ENCODE peak calls at places on chromosomes 3 and 15, in four cellular contexts. One of them, this sample, is unnamed.

GRCh38 chr15:61205427-61205826 is 23.7 kb downstream of the RORA start:
- DNase-seq in ACHN: no peak
- DNase-seq in KG1: no peak
- DNase-seq in effector memory CD8-positive, alpha-beta T cell: no peak
- DNase-seq in this sample: no peak

GRCh38 chr3:48993834-48994233 is 3.8 kb downstream of the P4HTM start:
- DNase-seq in KG1: no peak
- DNase-seq in effector memory CD8-positive, alpha-beta T cell: no peak
- DNase-seq in ACHN: no peak
- DNase-seq in this sample: no peak

GRCh38 chr3:138348107-138348949 is at the start of gene MRAS:
- DNase-seq in effector memory CD8-positive, alpha-beta T cell: no peak
- DNase-seq in KG1: no peak
- DNase-seq in ACHN: peak
- DNase-seq in this sample: no peak

GRCh38 chr3:139537795-139538538 is 1.6 kb downstream of the RBP1 start:
- DNase-seq in ACHN: no peak
- DNase-seq in effector memory CD8-positive, alpha-beta T cell: no peak
- DNase-seq in KG1: no peak
- DNase-seq in this sample: no peak

GRCh38 chr3:146780251-146780650 is 175.1 kb upstream of the PLSCR5 start:
- DNase-seq in effector memory CD8-positive, alpha-beta T cell: no peak
- DNase-seq in ACHN: no peak
- DNase-seq in KG1: no peak
- DNase-seq in this sample: no peak

GRCh38 chr3:74592359-74592758 is 22.1 kb downstream of the CNTN3 start:
- DNase-seq in effector memory CD8-positive, alpha-beta T cell: no peak
- DNase-seq in KG1: peak
- DNase-seq in ACHN: no peak
- DNase-seq in this sample: no peak

GRCh38 chr3:161268601-161269000 is 47.5 kb downstream of the NMD3 start:
- DNase-seq in ACHN: no peak
- DNase-seq in effector memory CD8-positive, alpha-beta T cell: no peak
- DNase-seq in KG1: no peak
- DNase-seq in this sample: no peak

GRCh38 chr3:150292891-150293290 is 115.2 kb upstream of the TSC22D2 start:
- DNase-seq in ACHN: no peak
- DNase-seq in effector memory CD8-positive, alpha-beta T cell: no peak
- DNase-seq in KG1: no peak
- DNase-seq in this sample: no peak

GRCh38 chr3:129316121-129317013 is 37.7 kb downstream of the HMCES start:
- DNase-seq in KG1: peak
- DNase-seq in effector memory CD8-positive, alpha-beta T cell: peak
- DNase-seq in ACHN: peak
- DNase-seq in this sample: peak

GRCh38 chr15:32956006-32956405 is 238.2 kb downstream of the GREM1 start:
- DNase-seq in effector memory CD8-positive, alpha-beta T cell: no peak
- DNase-seq in ACHN: peak
- DNase-seq in KG1: no peak
- DNase-seq in this sample: peak

GRCh38 chr3:170961616-170962400 is 53.4 kb upstream of the EIF5A2 start:
- DNase-seq in KG1: no peak
- DNase-seq in ACHN: peak
- DNase-seq in effector memory CD8-positive, alpha-beta T cell: no peak
- DNase-seq in this sample: no peak

GRCh38 chr3:42042747-42043115 is 48.4 kb upstream of the TRAK1 start:
- DNase-seq in ACHN: no peak
- DNase-seq in KG1: no peak
- DNase-seq in effector memory CD8-positive, alpha-beta T cell: no peak
- DNase-seq in this sample: no peak

GRCh38 chr15:101500865-101501551 is 11.5 kb upstream of the PCSK6 start:
- DNase-seq in effector memory CD8-positive, alpha-beta T cell: no peak
- DNase-seq in KG1: no peak
- DNase-seq in ACHN: no peak
- DNase-seq in this sample: no peak

GRCh38 chr3:43872901-43873300 is 182.2 kb downstream of the ABHD5 start:
- DNase-seq in KG1: no peak
- DNase-seq in effector memory CD8-positive, alpha-beta T cell: no peak
- DNase-seq in ACHN: no peak
- DNase-seq in this sample: no peak

GRCh38 chr3:23203651-23204111 is 554 bp downstream of the UBE2E2 start:
- DNase-seq in effector memory CD8-positive, alpha-beta T cell: no peak
- DNase-seq in KG1: no peak
- DNase-seq in ACHN: no peak
- DNase-seq in this sample: peak

GRCh38 chr3:5188419-5189405 is 1.2 kb downstream of the EDEM1 start:
- DNase-seq in effector memory CD8-positive, alpha-beta T cell: peak
- DNase-seq in ACHN: peak
- DNase-seq in KG1: peak
- DNase-seq in this sample: peak

GRCh38 chr3:73448041-73448440 is 176.7 kb downstream of the PDZRN3 start:
- DNase-seq in ACHN: no peak
- DNase-seq in effector memory CD8-positive, alpha-beta T cell: no peak
- DNase-seq in KG1: no peak
- DNase-seq in this sample: no peak

GRCh38 chr15:101045835-101046691 is 126.9 kb downstream of the LRRK1 start:
- DNase-seq in ACHN: no peak
- DNase-seq in effector memory CD8-positive, alpha-beta T cell: no peak
- DNase-seq in KG1: no peak
- DNase-seq in this sample: no peak

GRCh38 chr3:193971268-193971751 is 164.6 kb upstream of the HES1 start:
- DNase-seq in effector memory CD8-positive, alpha-beta T cell: no peak
- DNase-seq in KG1: no peak
- DNase-seq in ACHN: no peak
- DNase-seq in this sample: peak